ENCODE peak calls at places on chromosomes 2 and 18, in six cellular contexts. T, S, C, E, Y and L are unnamed samples.

GRCh38 chr2:86441789-86442641 is 844 bp downstream of the KDM3A start:
- DNase-seq in S (peak), T (peak), E (peak), Y (peak), C (peak), L (no peak)

GRCh38 chr2:189393440-189394111 is 47.7 kb upstream of the WDR75 start:
- DNase-seq in E (peak), T (peak), C (no peak), S (no peak), Y (peak), L (peak)

GRCh38 chr2:60555066-60555793 is 1.8 kb upstream of the BCL11A start:
- DNase-seq in E (peak), Y (peak), S (peak), T (peak), C (peak), L (no peak)

GRCh38 chr2:86429335-86429734 is 11.8 kb upstream of the KDM3A start:
- DNase-seq in Y (no peak), T (no peak), C (no peak), E (no peak), S (no peak), L (no peak)

GRCh38 chr2:78201064-78201575 is 678.9 kb upstream of the LRRTM4 start:
- DNase-seq in Y (no peak), E (no peak), C (no peak), T (no peak), S (no peak), L (no peak)

GRCh38 chr2:209348453-209348852 is 75.4 kb upstream of the MAP2 start:
- DNase-seq in E (no peak), Y (no peak), C (no peak), T (no peak), S (peak), L (no peak)

GRCh38 chr2:53334610-53335009 is 433.0 kb upstream of the CHAC2 start:
- DNase-seq in Y (no peak), C (no peak), T (no peak), E (peak), S (no peak), L (no peak)

GRCh38 chr18:56789004-56789888 is 138.1 kb downstream of the WDR7 start:
- DNase-seq in T (peak), Y (peak), S (peak), C (peak), E (peak), L (peak)

GRCh38 chr2:170396799-170397459 is 219.0 kb downstream of the MYO3B start:
- DNase-seq in Y (peak), S (peak), C (no peak), E (peak), T (peak), L (no peak)

GRCh38 chr2:73203055-73203681 is 794 bp downstream of the NOTO start:
- DNase-seq in E (no peak), Y (no peak), S (peak), T (peak), C (no peak), L (no peak)

GRCh38 chr18:519019-519879 is 18.7 kb upstream of the COLEC12 start:
- DNase-seq in S (no peak), Y (peak), E (no peak), C (no peak), T (peak), L (no peak)

GRCh38 chr2:237731663-237732062 is 66.9 kb upstream of the RBM44 start:
- DNase-seq in C (peak), E (peak), Y (peak), T (peak), S (no peak), L (peak)

GRCh38 chr18:3441290-3441689 is 8.7 kb upstream of the TGIF1 start:
- DNase-seq in T (peak), E (peak), S (peak), C (no peak), Y (no peak), L (no peak)

GRCh38 chr18:46632401-46633089 is 24.5 kb downstream of the LOXHD1 start:
- DNase-seq in T (no peak), Y (peak), C (peak), S (no peak), E (peak), L (peak)

GRCh38 chr2:69163109-69163508 is 150.1 kb downstream of the ANTXR1 start:
- DNase-seq in C (peak), Y (peak), E (peak), T (peak), S (no peak), L (peak)

GRCh38 chr18:60322591-60322990 is 50.0 kb downstream of the MC4R start:
- DNase-seq in Y (no peak), S (no peak), E (peak), T (no peak), C (no peak), L (no peak)

GRCh38 chr2:174210861-174211260 is 37.5 kb downstream of the OLA1 start:
- DNase-seq in C (no peak), E (no peak), S (peak), Y (no peak), T (no peak), L (no peak)

GRCh38 chr2:152649997-152650396 is 67.3 kb downstream of the PRPF40A start:
- DNase-seq in T (no peak), S (no peak), E (no peak), Y (no peak), C (no peak), L (no peak)

GRCh38 chr2:60549250-60550150 is 4.0 kb downstream of the BCL11A start:
- DNase-seq in C (no peak), S (peak), Y (no peak), T (no peak), E (peak), L (no peak)

GRCh38 chr2:129375587-129375986 is 603.9 kb upstream of the RAB6C start:
- DNase-seq in S (no peak), T (no peak), E (no peak), Y (no peak), C (no peak), L (no peak)

GRCh38 chr2:186098821-186099220 is 360.2 kb downstream of the FSIP2 start:
- DNase-seq in S (no peak), T (no peak), C (no peak), Y (no peak), E (no peak), L (no peak)

GRCh38 chr2:41846962-41847361 is 200.9 kb upstream of the PKDCC start:
- DNase-seq in T (no peak), C (no peak), Y (no peak), E (no peak), S (no peak), L (no peak)

GRCh38 chr2:85611217-85611704 is 605 bp downstream of the C2orf68 start:
- DNase-seq in Y (no peak), E (no peak), S (no peak), T (no peak), C (no peak), L (no peak)

GRCh38 chr2:177868792-177869191 is 203.8 kb downstream of the PDE11A start:
- DNase-seq in T (no peak), C (no peak), E (no peak), S (no peak), Y (no peak), L (no peak)

DNA sequence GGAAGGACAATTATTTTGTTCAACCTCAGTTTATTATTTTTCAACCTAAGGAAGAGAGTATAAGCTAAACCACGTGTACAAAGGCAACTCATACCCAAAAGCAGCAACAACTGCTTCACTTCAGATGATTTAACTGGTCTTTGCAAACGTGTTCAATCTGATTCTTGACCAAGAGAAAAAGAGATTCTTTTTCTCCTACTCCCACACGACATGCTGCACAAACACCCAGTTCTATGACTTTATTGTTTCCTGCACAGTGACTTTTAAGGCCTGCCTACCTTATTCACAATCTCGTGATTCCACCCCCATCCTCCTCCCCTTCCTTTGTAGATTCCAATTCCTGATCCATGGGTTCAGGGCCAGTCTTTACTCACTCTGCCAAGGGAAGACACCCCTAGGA is 1394.8 kb upstream of the ZEB2 start:
- DNase-seq in C (no peak), E (no peak), Y (no peak), T (no peak), S (no peak), L (no peak)
- TF ChIP-seq CTCF in C (no peak), E (no peak), Y (no peak), T (no peak), S (no peak), L (no peak)

GRCh38 chr2:232929303-232930123 is 59.4 kb downstream of the SNORC start:
- DNase-seq in Y (no peak), S (no peak), C (no peak), E (no peak), T (no peak), L (no peak)

GRCh38 chr2:232927041-232927792 is 57.2 kb downstream of the SNORC start:
- DNase-seq in S (peak), Y (no peak), C (peak), T (no peak), E (peak), L (no peak)

GRCh38 chr2:232926448-232927040 is 56.5 kb downstream of the SNORC start:
- DNase-seq in C (no peak), T (no peak), E (no peak), Y (no peak), S (peak), L (no peak)

GRCh38 chr2:232927793-232928563 is 57.9 kb downstream of the SNORC start:
- DNase-seq in E (peak), C (peak), S (peak), T (no peak), Y (no peak), L (no peak)

DNA sequence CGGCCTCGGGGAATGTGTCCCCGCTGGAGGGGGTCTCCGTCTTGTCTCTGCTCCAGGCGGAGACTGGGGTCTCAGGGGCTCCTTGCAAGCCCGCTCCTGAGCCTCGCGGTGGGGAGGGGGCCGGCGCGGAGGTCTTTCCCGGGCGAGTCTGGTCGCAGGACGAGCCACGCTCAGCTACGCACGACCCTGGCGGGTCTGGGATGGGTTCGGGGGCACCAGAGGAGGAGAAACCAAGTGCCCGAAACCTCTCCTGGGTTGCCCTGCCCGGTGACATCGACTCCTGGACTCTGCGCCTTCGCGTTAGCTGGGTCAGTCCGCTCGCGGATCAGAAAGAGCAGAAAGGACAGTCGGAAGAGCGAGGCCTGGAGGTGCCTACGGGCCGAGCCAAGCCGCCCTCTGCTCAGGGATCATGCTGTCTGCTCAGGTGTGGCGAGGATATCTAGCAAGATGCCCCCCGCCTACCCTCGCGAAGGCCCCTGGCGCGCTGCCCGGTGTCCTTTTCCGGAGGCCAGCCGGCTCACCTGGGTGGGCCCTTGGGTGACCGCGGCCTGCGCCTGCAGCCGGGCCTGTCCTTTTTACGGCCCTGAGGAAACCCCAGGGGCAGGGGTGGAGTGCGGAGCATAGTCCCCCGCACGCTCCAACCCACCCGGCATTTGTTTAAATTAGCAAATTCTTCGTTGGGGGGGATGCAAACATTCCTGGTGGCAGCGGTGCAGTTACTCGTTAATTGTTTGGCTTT is 58.7 kb downstream of the SNORC start:
- DNase-seq in T (no peak), C (no peak), S (peak), Y (no peak), E (no peak), L (no peak)
- H3K4me2 ChIP-seq in T (no peak), C (peak), S (peak), Y (no peak), E (peak), L (no peak)

GRCh38 chr2:95207111-95207961 is at the start of gene ZNF892:
- DNase-seq in S (peak), E (no peak), C (peak), Y (peak), T (peak), L (peak)

GRCh38 chr2:95204396-95204795 is 2.9 kb upstream of the ZNF892 start:
- DNase-seq in Y (no peak), E (no peak), S (no peak), C (no peak), T (no peak), L (no peak)

GRCh38 chr2:95203911-95204310 is 3.4 kb upstream of the ZNF892 start:
- DNase-seq in S (no peak), Y (no peak), E (no peak), T (no peak), C (no peak), L (no peak)

GRCh38 chr2:95206086-95206485 is 1.2 kb upstream of the ZNF892 start:
- DNase-seq in T (no peak), E (no peak), S (peak), Y (no peak), C (no peak), L (no peak)

GRCh38 chr2:95208101-95208500 is 780 bp downstream of the ZNF892 start:
- DNase-seq in Y (peak), C (no peak), S (no peak), T (peak), E (no peak), L (peak)
- H3K4me3 ChIP-seq in Y (peak), C (peak), S (peak), T (peak), E (no peak), L (peak)

DNA sequence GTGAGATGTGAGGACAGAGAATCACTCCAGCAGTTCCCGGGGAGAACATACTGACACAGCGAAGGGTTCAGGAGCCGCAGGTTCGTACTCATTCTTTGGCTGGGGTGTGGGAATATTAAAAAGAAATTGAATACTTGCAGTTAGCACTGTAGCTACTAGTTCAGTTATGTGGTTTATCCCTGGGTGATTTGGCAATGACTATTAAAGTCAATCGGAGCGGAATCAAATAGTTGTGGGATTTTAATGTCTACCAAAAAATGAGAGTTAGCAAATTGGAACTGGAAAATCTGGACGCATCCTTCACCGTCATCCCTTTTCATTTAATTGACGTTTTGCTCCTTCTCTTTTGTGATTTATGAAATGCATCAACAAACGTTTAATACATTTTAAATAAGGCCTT is 50.8 kb downstream of the GBX2 start:
- DNase-seq in Y (no peak), E (no peak), T (no peak), S (no peak), C (no peak), L (no peak)
- TF ChIP-seq CTCF in Y (no peak), E (no peak), T (no peak), S (no peak), C (no peak), L (no peak)